ENCODE peak calls at places on chromosomes 11 and 22, in six cellular contexts. Y is HCT116, W is nucleus accumbens, L is HTR-8/SVneo, A is heart right ventricle, E is GM04504. X is an unnamed sample.

GRCh38 chr11:62410972-62411371 is 7.9 kb upstream of the SCGB1A1 start:
- DNase-seq in E (no peak), A (no peak), W (no peak), Y (no peak), L (no peak), X (no peak)

GRCh38 chr22:47398921-47399790 is 636.7 kb downstream of the TBC1D22A start:
- DNase-seq in L (no peak), A (no peak), W (no peak), E (no peak), Y (no peak), X (no peak)

GRCh38 chr11:14537134-14537599 is 17.0 kb upstream of the PSMA1 start:
- DNase-seq in W (no peak), Y (no peak), A (no peak), E (no peak), L (peak), X (peak)

GRCh38 chr11:2951235-2952110 is 22.3 kb upstream of the PHLDA2 start:
- DNase-seq in L (no peak), A (no peak), W (no peak), Y (no peak), E (no peak), X (peak)

GRCh38 chr11:62789576-62789975 is 2.2 kb downstream of the TMEM223 start:
- DNase-seq in L (no peak), E (no peak), A (no peak), W (no peak), Y (no peak), X (no peak)

GRCh38 chr11:69353696-69354544 is 60.0 kb downstream of the MYEOV start:
- DNase-seq in A (no peak), L (no peak), W (no peak), Y (no peak), E (no peak), X (no peak)

GRCh38 chr11:32426819-32427615 is 8.3 kb downstream of the WT1 start:
- DNase-seq in W (no peak), E (no peak), Y (no peak), L (no peak), A (peak), X (no peak)

GRCh38 chr11:110531056-110531756 is 101.5 kb downstream of the FDX1 start:
- DNase-seq in Y (no peak), A (no peak), E (no peak), W (no peak), L (no peak), X (no peak)

GRCh38 chr11:48107188-48107704 is 109.4 kb upstream of the OR4B1 start:
- DNase-seq in Y (no peak), W (no peak), L (peak), E (no peak), A (no peak), X (no peak)

GRCh38 chr22:42960146-42960509 is 54.8 kb downstream of the PACSIN2 start:
- DNase-seq in A (no peak), W (no peak), E (no peak), L (no peak), Y (no peak), X (peak)

GRCh38 chr11:14773755-14774154 is 118.3 kb downstream of the CYP2R1 start:
- DNase-seq in E (no peak), A (no peak), W (no peak), L (no peak), Y (no peak), X (peak)

GRCh38 chr11:71563401-71563800 is 2.0 kb upstream of the KRTAP5-10 start:
- DNase-seq in W (no peak), A (no peak), E (peak), Y (peak), L (peak), X (peak)

GRCh38 chr11:33635161-33635560 is 65.5 kb downstream of the C11orf91 start:
- DNase-seq in E (peak), A (peak), W (no peak), L (no peak), Y (no peak), X (peak)

GRCh38 chr22:39724390-39724789 is 153.8 kb downstream of the CACNA1I start:
- DNase-seq in A (no peak), L (no peak), Y (peak), E (no peak), W (no peak), X (no peak)

GRCh38 chr11:126191379-126192073 is 19.9 kb downstream of the RPUSD4 start:
- DNase-seq in W (no peak), A (no peak), E (no peak), L (no peak), Y (no peak), X (no peak)

GRCh38 chr11:37248145-37248544 is 650.1 kb upstream of the RAG2 start:
- DNase-seq in A (no peak), E (no peak), L (no peak), Y (no peak), W (no peak), X (no peak)

GRCh38 chr11:134762248-134763029 is 350.4 kb upstream of the B3GAT1 start:
- DNase-seq in L (no peak), Y (no peak), A (no peak), W (no peak), E (no peak), X (no peak)

GRCh38 chr22:23313791-23314567 is 133.7 kb downstream of the BCR start:
- DNase-seq in Y (no peak), A (no peak), E (no peak), W (no peak), L (no peak), X (no peak)

GRCh38 chr11:128956401-128957203 is 13.9 kb upstream of the TP53AIP1 start:
- DNase-seq in L (peak), W (no peak), Y (peak), E (peak), A (no peak), X (peak)

GRCh38 chr11:1205121-1205986 is 17.5 kb upstream of the MUC5B start:
- DNase-seq in L (no peak), E (no peak), W (no peak), Y (no peak), A (no peak), X (no peak)

GRCh38 chr11:44561275-44561781 is 4.1 kb upstream of the CD82 start:
- DNase-seq in W (no peak), E (no peak), L (no peak), A (no peak), Y (no peak), X (peak)